ENCODE peak calls at places on chromosomes 11 and 22, in five cellular contexts. V is HuH-7.5, B is epithelial cell of prostate, Q is SW 1271, C is LHCN-M2. N is an unnamed sample.

GRCh38 chr11:57069942-57070341 is 81.2 kb downstream of the OR5AK2 start:
- DNase-seq in C (no peak), Q (no peak), V (no peak), B (no peak), N (no peak)

GRCh38 chr22:37601540-37602442 is 6.8 kb upstream of the GGA1 start:
- DNase-seq in B (no peak), C (peak), V (no peak), Q (no peak), N (no peak)

GRCh38 chr11:116224889-116225200 is 547.9 kb downstream of the BUD13 start:
- DNase-seq in B (no peak), C (no peak), V (no peak), Q (no peak), N (no peak)

GRCh38 chr11:58905141-58905715 is 34.1 kb upstream of the GLYATL1 start:
- DNase-seq in Q (no peak), C (peak), V (no peak), B (no peak), N (peak)

GRCh38 chr11:128409476-128409875 is 177.9 kb downstream of the ETS1 start:
- DNase-seq in Q (no peak), C (peak), B (peak), V (no peak), N (no peak)

GRCh38 chr11:115257286-115258077 is 246.7 kb downstream of the CADM1 start:
- DNase-seq in V (no peak), Q (no peak), B (no peak), C (no peak), N (no peak)

GRCh38 chr11:118928870-118929495 is 3.3 kb upstream of the BCL9L start:
- DNase-seq in Q (peak), B (no peak), V (peak), C (no peak), N (peak)

GRCh38 chr22:20438066-20438677 is 547 bp upstream of the SCARF2 start:
- DNase-seq in B (no peak), V (no peak), C (no peak), Q (no peak), N (no peak)

GRCh38 chr22:44689173-44689572 is 12.8 kb upstream of the PRR5 start:
- DNase-seq in V (no peak), Q (no peak), C (no peak), B (no peak), N (no peak)

GRCh38 chr11:119417726-119418540 is 5.0 kb downstream of the THY1 start:
- DNase-seq in V (no peak), Q (no peak), B (peak), C (peak), N (no peak)

GRCh38 chr11:78030429-78031325 is 7.6 kb upstream of the KCTD14 start:
- DNase-seq in B (no peak), C (peak), Q (no peak), V (no peak), N (no peak)

GRCh38 chr11:124841186-124841585 is 24.0 kb upstream of the ROBO3 start:
- DNase-seq in Q (no peak), C (no peak), B (no peak), V (no peak), N (no peak)

GRCh38 chr11:100004541-100004940 is 682.5 kb upstream of the ARHGAP42 start:
- DNase-seq in Q (no peak), B (no peak), C (peak), V (no peak), N (no peak)

GRCh38 chr11:2097356-2097997 is 41.7 kb downstream of the IGF2 start:
- DNase-seq in C (peak), Q (no peak), V (peak), B (no peak), N (no peak)

GRCh38 chr11:65558002-65558784 is at the start of gene LTBP3:
- DNase-seq in Q (no peak), V (peak), B (no peak), C (peak), N (no peak)

GRCh38 chr11:1116104-1116503 is 41.4 kb downstream of the MUC2 start:
- DNase-seq in C (no peak), V (no peak), Q (no peak), B (no peak), N (no peak)

GRCh38 chr11:66749091-66749490 is 20.1 kb upstream of the SPTBN2 start:
- DNase-seq in B (peak), Q (no peak), V (no peak), C (no peak), N (no peak)

GRCh38 chr22:44775862-44776261 is 23.5 kb downstream of the ARHGAP8 start:
- DNase-seq in B (no peak), Q (no peak), V (no peak), C (no peak), N (no peak)

GRCh38 chr11:6799402-6799801 is at the start of gene OR6A2:
- DNase-seq in B (no peak), C (peak), V (no peak), Q (no peak), N (no peak)

GRCh38 chr11:95512177-95512576 is 277.4 kb downstream of the FAM76B start:
- DNase-seq in V (no peak), B (peak), Q (no peak), C (no peak), N (no peak)

GRCh38 chr11:114187173-114187572 is 109.0 kb upstream of the NNMT start:
- DNase-seq in Q (no peak), B (no peak), V (no peak), C (no peak), N (no peak)

GRCh38 chr22:41563051-41563711 is 2.4 kb downstream of the CSDC2 start:
- DNase-seq in C (peak), B (no peak), Q (no peak), V (no peak), N (no peak)

GRCh38 chr11:115887727-115888126 is 383.5 kb upstream of the CADM1 start:
- DNase-seq in B (no peak), V (no peak), C (no peak), Q (no peak), N (no peak)

GRCh38 chr11:32790916-32791315 is 3.5 kb downstream of the CCDC73 start:
- DNase-seq in C (no peak), Q (no peak), B (no peak), V (no peak), N (no peak)

GRCh38 chr11:103108933-103109817 is at the start of gene DYNC2H1:
- DNase-seq in B (peak), C (peak), Q (peak), V (peak), N (peak)

N was measured in NCI-H1930.